ENCODE peak calls at places on chromosomes 3 and 15, in seven cellular contexts. One of them, this sample, is unnamed.

GRCh38 chr3:30448436-30448835 is 158.0 kb upstream of the TGFBR2 start:
- DNase-seq in naive thymus-derived CD4-positive, alpha-beta T cell: no peak
- DNase-seq in NCI-H226: no peak
- DNase-seq in gastrocnemius medialis: no peak
- DNase-seq in T-helper 2 cell: no peak
- DNase-seq in RCC 7860: no peak
- DNase-seq in EH: peak; percentile 43
- DNase-seq in this sample: no peak

GRCh38 chr3:105108823-105109222 is 257.9 kb upstream of the ALCAM start:
- DNase-seq in naive thymus-derived CD4-positive, alpha-beta T cell: no peak
- DNase-seq in NCI-H226: no peak
- DNase-seq in gastrocnemius medialis: no peak
- DNase-seq in T-helper 2 cell: no peak
- DNase-seq in RCC 7860: no peak
- DNase-seq in EH: no peak
- DNase-seq in this sample: no peak

GRCh38 chr3:105877625-105877913 is 8.8 kb upstream of the CBLB start:
- DNase-seq in naive thymus-derived CD4-positive, alpha-beta T cell: no peak
- DNase-seq in NCI-H226: no peak
- DNase-seq in gastrocnemius medialis: no peak
- DNase-seq in T-helper 2 cell: no peak
- DNase-seq in RCC 7860: no peak
- DNase-seq in EH: no peak
- DNase-seq in this sample: no peak

GRCh38 chr3:8319935-8320634 is 181.5 kb upstream of the LMCD1 start:
- DNase-seq in naive thymus-derived CD4-positive, alpha-beta T cell: no peak
- DNase-seq in NCI-H226: peak; percentile 76
- DNase-seq in gastrocnemius medialis: no peak
- DNase-seq in T-helper 2 cell: peak; percentile 49
- DNase-seq in RCC 7860: peak; percentile 71
- DNase-seq in EH: peak; percentile 91
- DNase-seq in this sample: no peak

GRCh38 chr15:42056934-42057743 is 36.3 kb upstream of the PLA2G4E start:
- DNase-seq in naive thymus-derived CD4-positive, alpha-beta T cell: peak; percentile 31
- DNase-seq in NCI-H226: peak; percentile 71
- DNase-seq in gastrocnemius medialis: peak; percentile 58
- DNase-seq in T-helper 2 cell: peak; percentile 60
- DNase-seq in RCC 7860: peak; percentile 88
- DNase-seq in EH: peak; percentile 78
- DNase-seq in this sample: no peak

GRCh38 chr15:59798605-59798917 is 109.4 kb upstream of the BNIP2 start:
- DNase-seq in naive thymus-derived CD4-positive, alpha-beta T cell: no peak
- DNase-seq in NCI-H226: no peak
- DNase-seq in gastrocnemius medialis: no peak
- DNase-seq in T-helper 2 cell: peak; percentile 44
- DNase-seq in RCC 7860: no peak
- DNase-seq in EH: no peak
- DNase-seq in this sample: no peak

GRCh38 chr3:126154391-126155279 is 25.8 kb downstream of the ALDH1L1 start:
- DNase-seq in naive thymus-derived CD4-positive, alpha-beta T cell: no peak
- DNase-seq in NCI-H226: no peak
- DNase-seq in gastrocnemius medialis: no peak
- DNase-seq in T-helper 2 cell: no peak
- DNase-seq in RCC 7860: no peak
- DNase-seq in EH: no peak
- DNase-seq in this sample: no peak

GRCh38 chr15:51499379-51499976 is 123.1 kb downstream of the DMXL2 start:
- DNase-seq in naive thymus-derived CD4-positive, alpha-beta T cell: no peak
- DNase-seq in NCI-H226: peak; percentile 49
- DNase-seq in gastrocnemius medialis: no peak
- DNase-seq in T-helper 2 cell: peak; percentile 20
- DNase-seq in RCC 7860: peak; percentile 27
- DNase-seq in EH: peak; percentile 49
- DNase-seq in this sample: no peak

GRCh38 chr15:98169551-98169950 is 209.0 kb downstream of the ARRDC4 start:
- DNase-seq in naive thymus-derived CD4-positive, alpha-beta T cell: no peak
- DNase-seq in NCI-H226: no peak
- DNase-seq in gastrocnemius medialis: no peak
- DNase-seq in T-helper 2 cell: peak; percentile 67
- DNase-seq in RCC 7860: no peak
- DNase-seq in EH: no peak
- DNase-seq in this sample: no peak

GRCh38 chr3:57896046-57896445 is 112.2 kb upstream of the FLNB start:
- DNase-seq in naive thymus-derived CD4-positive, alpha-beta T cell: no peak
- DNase-seq in NCI-H226: no peak
- DNase-seq in gastrocnemius medialis: no peak
- DNase-seq in T-helper 2 cell: no peak
- DNase-seq in RCC 7860: no peak
- DNase-seq in EH: no peak
- DNase-seq in this sample: no peak

GRCh38 chr3:53846134-53846850 is at the start of the genes CHDH and IL17RB:
- DNase-seq in naive thymus-derived CD4-positive, alpha-beta T cell: no peak
- DNase-seq in NCI-H226: no peak
- DNase-seq in gastrocnemius medialis: peak; percentile 36
- DNase-seq in T-helper 2 cell: peak; percentile 78
- DNase-seq in RCC 7860: no peak
- DNase-seq in EH: peak; percentile 18
- DNase-seq in this sample: no peak

GRCh38 chr3:178140491-178140890 is 395.7 kb upstream of the KCNMB2 start:
- DNase-seq in naive thymus-derived CD4-positive, alpha-beta T cell: no peak
- DNase-seq in NCI-H226: no peak
- DNase-seq in gastrocnemius medialis: no peak
- DNase-seq in T-helper 2 cell: no peak
- DNase-seq in RCC 7860: no peak
- DNase-seq in EH: peak; percentile 41
- DNase-seq in this sample: no peak

GRCh38 chr15:97522362-97522761 is 438.1 kb upstream of the ARRDC4 start:
- DNase-seq in naive thymus-derived CD4-positive, alpha-beta T cell: no peak
- DNase-seq in NCI-H226: no peak
- DNase-seq in gastrocnemius medialis: no peak
- DNase-seq in T-helper 2 cell: no peak
- DNase-seq in RCC 7860: no peak
- DNase-seq in EH: no peak
- DNase-seq in this sample: no peak

GRCh38 chr3:119891944-119892721 is 110.2 kb downstream of the NR1I2 start:
- DNase-seq in naive thymus-derived CD4-positive, alpha-beta T cell: peak; percentile 60
- DNase-seq in NCI-H226: no peak
- DNase-seq in gastrocnemius medialis: no peak
- DNase-seq in T-helper 2 cell: peak; percentile 70
- DNase-seq in RCC 7860: peak; percentile 54
- DNase-seq in EH: peak; percentile 77
- DNase-seq in this sample: peak; percentile 47

GRCh38 chr3:126969586-126969985 is 13.3 kb upstream of the PLXNA1 start:
- DNase-seq in naive thymus-derived CD4-positive, alpha-beta T cell: no peak
- DNase-seq in NCI-H226: no peak
- DNase-seq in gastrocnemius medialis: no peak
- DNase-seq in T-helper 2 cell: no peak
- DNase-seq in RCC 7860: no peak
- DNase-seq in EH: no peak
- DNase-seq in this sample: no peak

GRCh38 chr3:178083906-178084823 is 452.1 kb upstream of the KCNMB2 start:
- DNase-seq in naive thymus-derived CD4-positive, alpha-beta T cell: peak; percentile 18
- DNase-seq in NCI-H226: no peak
- DNase-seq in gastrocnemius medialis: no peak
- DNase-seq in T-helper 2 cell: no peak
- DNase-seq in RCC 7860: no peak
- DNase-seq in EH: peak; percentile 27
- DNase-seq in this sample: no peak

GRCh38 chr15:45111390-45112142 is 2.4 kb downstream of the DUOX2 start:
- DNase-seq in naive thymus-derived CD4-positive, alpha-beta T cell: no peak
- DNase-seq in NCI-H226: no peak
- DNase-seq in gastrocnemius medialis: no peak
- DNase-seq in T-helper 2 cell: no peak
- DNase-seq in RCC 7860: no peak
- DNase-seq in EH: no peak
- DNase-seq in this sample: no peak